ENCODE peak calls at places on chromosomes 13 and 19, in five cellular contexts. W is right lobe of liver, R is tibial nerve, B is body of pancreas, K is ovary. V is an unnamed sample.

GRCh38 chr19:56637976-56638555 is 4.9 kb upstream of the SMIM17 start:
- DNase-seq in W (peak; percentile 54), R (peak; percentile 30), B (peak; percentile 64), K (peak; percentile 80), V (peak; percentile 81)

GRCh38 chr13:97194473-97194872 is 27.7 kb upstream of the MBNL2 start:
- DNase-seq in W (no peak), R (no peak), B (no peak), K (no peak), V (no peak)

GRCh38 chr13:24194447-24194846 is 33.9 kb downstream of the SPATA13 start:
- DNase-seq in W (no peak), R (no peak), B (no peak), K (no peak), V (no peak)

GRCh38 chr13:106610511-106610910 is 42.6 kb upstream of the ARGLU1 start:
- DNase-seq in W (no peak), R (no peak), B (no peak), K (no peak), V (no peak)

GRCh38 chr19:46404039-46404883 is 9.1 kb downstream of the CCDC8 start:
- DNase-seq in W (peak; percentile 73), R (peak; percentile 47), B (peak; percentile 77), K (peak; percentile 74), V (no peak)

GRCh38 chr13:32267836-32268439 is 47.2 kb downstream of the ZAR1L start:
- DNase-seq in W (no peak), R (no peak), B (peak; percentile 60), K (no peak), V (no peak)

GRCh38 chr19:14142262-14143190 is 6.1 kb upstream of the ASF1B start:
- DNase-seq in W (no peak), R (no peak), B (no peak), K (no peak), V (no peak)

GRCh38 chr13:42361701-42362100 is 89.7 kb downstream of the AKAP11 start:
- DNase-seq in W (no peak), R (no peak), B (no peak), K (no peak), V (no peak)

GRCh38 chr19:56091066-56091490 is 30.0 kb downstream of the ZNF787 start:
- DNase-seq in W (peak; percentile 10), R (no peak), B (no peak), K (no peak), V (no peak)

GRCh38 chr13:93227280-93227905 is 786 bp downstream of the GPC6 start:
- DNase-seq in W (peak; percentile 68), R (no peak), B (no peak), K (no peak), V (no peak)

GRCh38 chr19:50214699-50215543 is 11.5 kb downstream of the MYH14 start:
- DNase-seq in W (no peak), R (no peak), B (peak; percentile 74), K (no peak), V (peak; percentile 39)

GRCh38 chr13:32883501-32883900 is 132.7 kb upstream of the KL start:
- DNase-seq in W (no peak), R (peak; percentile 20), B (peak; percentile 26), K (peak; percentile 19), V (no peak)

GRCh38 chr13:61149333-61149730 is 266.3 kb downstream of the PCDH20 start:
- DNase-seq in W (no peak), R (no peak), B (no peak), K (no peak), V (no peak)

GRCh38 chr13:23414682-23415081 is 18.8 kb downstream of the SACS start:
- DNase-seq in W (no peak), R (no peak), B (no peak), K (no peak), V (no peak)

GRCh38 chr19:15575406-15575805 is 39.6 kb upstream of the CYP4F8 start:
- DNase-seq in W (no peak), R (no peak), B (no peak), K (no peak), V (no peak)

GRCh38 chr19:720691-721160 is 12.0 kb downstream of the PALM start:
- DNase-seq in W (no peak), R (no peak), B (no peak), K (peak; percentile 68), V (no peak)

GRCh38 chr13:95185851-95186250 is 115.4 kb downstream of the ABCC4 start:
- DNase-seq in W (no peak), R (no peak), B (no peak), K (no peak), V (no peak)

GRCh38 chr13:98842858-98843481 is 90.5 kb upstream of the SLC15A1 start:
- DNase-seq in W (peak; percentile 77), R (peak; percentile 63), B (peak; percentile 77), K (peak; percentile 49), V (no peak)

GRCh38 chr13:99269627-99270252 is 11.6 kb upstream of the GPR18 start:
- DNase-seq in W (no peak), R (no peak), B (no peak), K (no peak), V (no peak)

GRCh38 chr19:16447015-16447384 is 24.8 kb downstream of the EPS15L1 start:
- DNase-seq in W (peak; percentile 85), R (peak; percentile 85), B (peak; percentile 66), K (peak; percentile 69), V (peak; percentile 95)

GRCh38 chr13:22092791-22093545 is 422.1 kb downstream of the FGF9 start:
- DNase-seq in W (no peak), R (no peak), B (no peak), K (no peak), V (no peak)

GRCh38 chr13:97946951-97947588 is 6.4 kb upstream of the IPO5 start:
- DNase-seq in W (no peak), R (no peak), B (no peak), K (no peak), V (no peak)

GRCh38 chr13:102659168-102659713 is 35.6 kb downstream of the METTL21C start:
- DNase-seq in W (no peak), R (no peak), B (no peak), K (no peak), V (no peak)

GRCh38 chr13:113411216-113412023 is 41.9 kb downstream of the ADPRHL1 start:
- DNase-seq in W (no peak), R (peak; percentile 52), B (no peak), K (no peak), V (no peak)

GRCh38 chr13:53545340-53545941 is 516.8 kb downstream of the OLFM4 start:
- DNase-seq in W (no peak), R (no peak), B (no peak), K (no peak), V (no peak)

GRCh38 chr13:44648392-44649117 is 72.4 kb upstream of the TSC22D1 start:
- DNase-seq in W (no peak), R (no peak), B (peak; percentile 13), K (no peak), V (no peak)

GRCh38 chr13:102091231-102091630 is 310.6 kb downstream of the FGF14 start:
- DNase-seq in W (no peak), R (no peak), B (no peak), K (no peak), V (no peak)

GRCh38 chr13:32001392-32001768 is 30.2 kb upstream of the FRY start:
- DNase-seq in W (no peak), R (no peak), B (peak; percentile 82), K (no peak), V (no peak)

GRCh38 chr19:51317381-51317780 is 5.9 kb downstream of the IGLON5 start:
- DNase-seq in W (no peak), R (no peak), B (no peak), K (no peak), V (no peak)

GRCh38 chr13:75968103-75968838 is 332.1 kb downstream of the LMO7 start:
- DNase-seq in W (no peak), R (no peak), B (no peak), K (no peak), V (no peak)

GRCh38 chr13:54859827-54860226 is 1831.2 kb downstream of the OLFM4 start:
- DNase-seq in W (no peak), R (no peak), B (no peak), K (no peak), V (no peak)

GRCh38 chr13:31970237-31970930 is 61.2 kb upstream of the FRY start:
- DNase-seq in W (no peak), R (no peak), B (no peak), K (no peak), V (no peak)

DNA sequence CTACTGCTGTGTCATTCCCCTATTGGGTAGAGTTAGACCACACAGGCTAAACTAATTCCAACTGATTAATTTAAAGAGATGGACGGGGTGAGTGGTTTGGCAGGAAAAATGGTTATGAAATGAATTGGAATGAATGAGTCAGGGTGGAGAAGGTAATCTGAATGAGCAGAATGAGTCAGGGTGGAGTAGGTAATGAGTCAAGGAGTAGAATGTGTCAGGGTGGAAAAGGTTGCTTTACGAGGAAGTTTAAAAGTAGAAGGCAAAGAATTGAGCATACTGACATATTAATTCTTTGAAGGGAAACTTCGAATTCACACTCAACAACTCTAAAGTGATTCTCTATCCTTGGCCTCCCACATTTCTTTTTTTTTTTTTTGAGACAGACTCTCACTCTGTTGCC is 12.7 kb upstream of the ZNF121 start:
- DNase-seq in W (no peak), R (no peak), B (no peak), K (no peak), V (no peak)
- H3K4me3 ChIP-seq in W (no peak overlapping the region), R (no peak overlapping the region), B (no peak overlapping the region), K (no peak overlapping the region), V (no peak overlapping the region)

GRCh38 chr19:44998025-44998424 is 3.2 kb upstream of the RELB start:
- DNase-seq in W (no peak), R (no peak), B (no peak), K (no peak), V (no peak)

GRCh38 chr19:45003485-45003884 is 2.2 kb downstream of the RELB start:
- DNase-seq in W (no peak), R (no peak), B (no peak), K (no peak), V (no peak)

GRCh38 chr19:45005787-45006186 is 4.5 kb downstream of the RELB start:
- DNase-seq in W (no peak), R (no peak), B (no peak), K (no peak), V (no peak)

DNA sequence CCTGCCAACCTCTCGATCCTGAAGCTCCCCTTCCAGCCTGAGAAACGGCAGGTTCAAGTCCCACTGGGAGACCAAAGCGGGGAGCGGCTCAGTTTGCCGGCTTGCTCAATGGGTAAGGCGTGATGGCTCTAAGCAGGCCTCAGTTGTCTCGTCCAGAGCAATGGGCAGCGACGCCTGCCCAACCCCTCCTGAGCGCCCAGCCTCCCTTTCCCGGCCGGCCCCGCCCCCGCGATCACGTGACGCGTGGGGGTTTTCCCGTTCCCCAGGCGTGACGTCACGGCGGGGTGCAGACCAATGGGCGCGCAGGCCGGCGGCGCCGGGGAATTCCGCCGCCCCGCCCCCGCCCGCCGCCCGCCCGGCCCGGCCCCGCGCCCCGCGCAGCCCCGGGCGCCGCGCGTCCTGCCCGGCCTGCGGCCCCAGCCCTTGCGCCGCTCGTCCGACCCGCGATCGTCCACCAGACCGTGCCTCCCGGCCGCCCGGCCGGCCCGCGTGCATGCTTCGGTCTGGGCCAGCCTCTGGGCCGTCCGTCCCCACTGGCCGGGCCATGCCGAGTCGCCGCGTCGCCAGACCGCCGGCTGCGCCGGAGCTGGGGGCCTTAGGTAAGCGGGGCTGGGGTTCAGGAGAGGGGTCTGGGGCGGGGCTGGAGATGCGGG is at the start of gene RELB:
- DNase-seq in W (peak; percentile 97), R (peak; percentile 96), B (peak; percentile 96), K (peak; percentile 99), V (peak; percentile 93)
- TF ChIP-seq POLR2A in W (no peak), R (no peak), B (no peak), K (peak; percentile 7), V (no peak)

GRCh38 chr19:35140207-35140897 is 1.7 kb downstream of the FXYD1 start:
- DNase-seq in W (no peak), R (no peak), B (no peak), K (peak; percentile 54), V (no peak)
- TF ChIP-seq CTCF in W (no peak), R (no peak), B (no peak), K (no peak), V (no peak)

GRCh38 chr13:110475550-110476219 is 85.8 kb downstream of the RAB20 start:
- DNase-seq in W (no peak), R (no peak), B (no peak), K (no peak), V (no peak)
- H3K4me3 ChIP-seq in W (no peak overlapping the region), R (no peak overlapping the region), B (no peak overlapping the region), K (no peak overlapping the region), V (no peak overlapping the region)